ENCODE peak calls at places on chromosomes 13 and 19, in four cellular contexts. A is heart right ventricle, I is brain microvascular endothelial cell, B is Calu3. F is an unnamed sample.

GRCh38 chr13:100566543-100566942 is 22.0 kb downstream of the GGACT start:
- DNase-seq in A (no peak), I (no peak), B (no peak), F (no peak)

GRCh38 chr13:52053460-52053859 is 29.0 kb downstream of the UTP14C start:
- DNase-seq in A (no peak), I (no peak), B (no peak), F (no peak)

GRCh38 chr19:48806518-48806817 is 4.4 kb downstream of the BCAT2 start:
- DNase-seq in A (no peak), I (peak; percentile 45), B (peak; percentile 52), F (no peak)

GRCh38 chr13:42064259-42064658 is 15.8 kb downstream of the DGKH start:
- DNase-seq in A (no peak), I (peak; percentile 96), B (no peak), F (no peak)

GRCh38 chr19:48961051-48961649 is 4.0 kb upstream of the FTL start:
- DNase-seq in A (no peak), I (no peak), B (no peak), F (peak; percentile 52)

GRCh38 chr19:4969292-4969771 is 419 bp downstream of the KDM4B start:
- DNase-seq in A (no peak), I (no peak), B (no peak), F (no peak)

GRCh38 chr13:20465218-20465879 is 60.3 kb downstream of the CRYL1 start:
- DNase-seq in A (no peak), I (no peak), B (no peak), F (no peak)

GRCh38 chr13:50995870-50996269 is 86.3 kb downstream of the RNASEH2B start:
- DNase-seq in A (no peak), I (no peak), B (no peak), F (no peak)

GRCh38 chr13:88544836-88545235 is 873.7 kb downstream of the SLITRK5 start:
- DNase-seq in A (no peak), I (no peak), B (no peak), F (no peak)

GRCh38 chr13:37602743-37603381 is 4.3 kb upstream of the POSTN start:
- DNase-seq in A (no peak), I (no peak), B (no peak), F (no peak)
- TF ChIP-seq CTCF in A (peak; percentile 59), I (peak; percentile 37), B (peak; percentile 12), F (peak; percentile 21)

GRCh38 chr13:76886005-76886291 is 257 bp downstream of the KCTD12 start:
- DNase-seq in A (no peak), I (no peak), B (no peak), F (peak; percentile 49)

GRCh38 chr13:76884571-76885202 is 1.5 kb downstream of the KCTD12 start:
- DNase-seq in A (no peak), I (no peak), B (no peak), F (peak; percentile 14)

GRCh38 chr13:76887070-76887563 is 912 bp upstream of the KCTD12 start:
- DNase-seq in A (peak; percentile 36), I (no peak), B (no peak), F (no peak)

GRCh38 chr13:76885203-76886004 is 801 bp downstream of the KCTD12 start:
- DNase-seq in A (peak; percentile 71), I (peak; percentile 67), B (peak; percentile 47), F (peak; percentile 66)

DNA sequence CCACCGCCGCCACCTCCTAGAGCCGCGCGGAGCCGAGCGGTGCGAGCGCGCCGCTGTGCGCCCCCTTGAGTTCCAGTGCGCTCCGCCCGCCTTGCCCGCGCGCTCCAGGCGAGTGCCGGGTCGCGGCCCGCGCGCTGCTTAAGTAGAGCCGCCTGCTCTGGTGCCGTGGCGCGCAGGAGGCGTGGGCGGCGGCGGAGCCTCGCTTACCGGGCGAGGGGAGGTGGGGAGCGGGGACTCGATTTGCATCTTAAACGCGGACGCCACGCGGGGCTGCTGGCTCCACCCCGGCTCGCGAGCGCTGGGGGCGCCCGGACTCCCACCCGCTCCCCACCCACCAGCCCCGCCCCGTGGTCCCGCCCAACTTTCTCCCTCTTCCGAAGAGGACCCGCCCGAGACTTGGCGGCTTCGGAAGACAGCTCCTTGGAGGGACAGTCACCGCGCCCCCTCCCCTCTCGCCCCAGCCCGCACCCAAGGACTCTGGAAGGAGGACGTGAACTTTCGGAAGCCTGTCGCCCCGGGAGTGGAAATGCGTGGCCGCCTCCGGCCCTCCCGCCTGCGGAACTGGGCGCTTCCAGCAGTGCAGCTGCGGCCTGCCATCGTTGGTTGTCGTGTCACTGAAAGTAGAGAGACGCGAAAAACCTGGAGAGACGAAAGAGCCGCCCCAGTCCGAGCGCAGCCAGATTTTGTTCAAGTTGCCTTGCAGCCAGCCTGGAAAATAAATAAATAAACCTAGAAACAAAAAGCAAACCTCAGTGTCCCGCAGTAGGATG is at the start of gene KCTD12:
- DNase-seq in A (peak; percentile 93), I (peak; percentile 69), B (peak; percentile 49), F (peak; percentile 78)
- TF ChIP-seq CTCF in A (peak; percentile 53), I (peak; percentile 22), B (no peak), F (no peak)

GRCh38 chr13:109743706-109744453 is 42.5 kb downstream of the IRS2 start:
- DNase-seq in A (no peak), I (peak; percentile 42), B (peak; percentile 41), F (peak; percentile 67)
- TF ChIP-seq CTCF in A (no peak), I (peak; percentile 7), B (no peak), F (no peak)

DNA sequence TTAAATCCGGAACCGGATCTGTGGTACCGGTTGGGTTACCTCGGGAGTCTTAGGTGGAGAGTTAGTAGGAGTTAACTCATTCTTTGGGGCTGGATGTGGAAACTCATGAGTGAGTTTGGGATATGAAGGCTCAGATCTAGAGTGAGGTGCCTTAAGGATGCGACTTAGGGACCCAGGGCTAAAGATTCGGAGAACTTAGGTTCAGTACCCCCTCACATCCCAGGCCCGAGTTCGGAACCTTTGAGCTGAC is 317 bp downstream of the ACTMAP start:
- DNase-seq in A (no peak), I (no peak), B (no peak), F (no peak)
- TF ChIP-seq CTCF in A (no peak), I (no peak), B (no peak), F (no peak)

GRCh38 chr13:60163525-60164471 is at the start of gene DIAPH3:
- DNase-seq in A (peak; percentile 97), I (peak; percentile 96), B (peak; percentile 85), F (peak; percentile 97)

GRCh38 chr13:60152904-60153303 is 10.8 kb downstream of the DIAPH3 start:
- DNase-seq in A (no peak), I (no peak), B (no peak), F (no peak)

GRCh38 chr13:60155978-60156377 is 7.8 kb downstream of the DIAPH3 start:
- DNase-seq in A (no peak), I (no peak), B (no peak), F (no peak)

GRCh38 chr13:60162096-60162495 is 1.6 kb downstream of the DIAPH3 start:
- DNase-seq in A (no peak), I (no peak), B (no peak), F (no peak)

DNA sequence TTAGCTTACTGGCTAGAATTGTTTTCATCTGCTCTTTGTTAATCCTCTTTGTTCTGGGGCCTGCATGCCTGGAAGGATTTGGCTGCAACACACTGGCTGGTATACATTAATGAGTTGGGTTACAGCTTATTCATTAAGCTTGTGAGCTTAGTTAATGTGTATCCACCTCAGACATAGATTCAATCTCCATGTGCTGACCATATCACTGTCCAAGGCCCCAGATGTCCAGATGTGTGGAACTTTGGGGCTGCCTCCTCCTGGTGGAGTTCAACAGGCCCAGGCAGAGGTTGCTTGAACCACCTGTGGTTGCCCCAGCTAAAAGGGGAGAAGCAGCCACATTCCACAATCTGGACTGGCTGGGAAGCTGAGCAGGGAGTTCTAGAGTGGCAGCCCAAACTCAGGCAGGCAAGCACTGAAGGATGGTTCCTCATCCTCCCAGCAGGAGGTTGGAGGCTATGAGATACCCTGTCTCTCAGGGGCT is 5.4 kb downstream of the DIAPH3 start:
- DNase-seq in A (no peak), I (no peak), B (no peak), F (no peak)
- TF ChIP-seq CTCF in A (no peak), I (no peak), B (no peak), F (no peak)

DNA sequence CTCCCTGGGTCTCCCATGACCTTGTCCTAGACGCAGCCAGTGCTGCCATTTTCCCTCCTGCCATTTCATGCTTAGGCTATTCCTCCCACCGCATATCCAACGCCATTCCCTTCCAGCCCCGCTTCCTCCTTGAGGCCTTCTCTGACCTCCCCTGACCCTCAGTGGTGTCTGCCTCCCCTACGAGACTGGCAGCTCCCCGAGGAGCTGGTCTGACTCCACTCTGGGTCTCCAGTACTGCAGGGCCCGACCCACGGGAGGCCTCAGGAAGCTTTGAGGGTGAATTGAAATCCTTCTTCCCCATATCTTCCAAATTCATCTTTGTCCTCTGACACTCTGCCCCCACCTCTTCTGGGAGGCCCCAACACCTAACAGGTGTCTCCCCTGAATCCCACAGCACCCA is 708 bp downstream of the KLK15 start:
- DNase-seq in A (no peak), I (no peak), B (no peak), F (no peak)
- TF ChIP-seq CTCF in A (no peak), I (no peak), B (no peak), F (no peak)

GRCh38 chr19:843180-843835 is 2.5 kb downstream of the PRTN3 start:
- DNase-seq in A (peak; percentile 51), I (no peak), B (peak; percentile 40), F (no peak)
- TF ChIP-seq CTCF in A (no peak), I (peak; percentile 33), B (no peak), F (no peak)

GRCh38 chr19:2551172-2551863 is 75.4 kb downstream of the GADD45B start:
- DNase-seq in A (no peak), I (no peak), B (no peak), F (no peak)

GRCh38 chr19:2548966-2549365 is 73.0 kb downstream of the GADD45B start:
- DNase-seq in A (no peak), I (no peak), B (no peak), F (no peak)

GRCh38 chr19:2549701-2550191 is 73.8 kb downstream of the GADD45B start:
- DNase-seq in A (peak; percentile 73), I (peak; percentile 88), B (no peak), F (no peak)

GRCh38 chr19:2551864-2552185 is 75.9 kb downstream of the GADD45B start:
- DNase-seq in A (no peak), I (no peak), B (no peak), F (no peak)

GRCh38 chr19:2550431-2551171 is 74.7 kb downstream of the GADD45B start:
- DNase-seq in A (peak; percentile 45), I (no peak), B (no peak), F (no peak)
- TF ChIP-seq CTCF in A (no peak), I (no peak), B (no peak), F (no peak)

GRCh38 chr19:35958660-35959039 is 22.5 kb downstream of the LRFN3 start:
- DNase-seq in A (no peak), I (no peak), B (no peak), F (no peak)

GRCh38 chr19:35959968-35960320 is 23.8 kb downstream of the LRFN3 start:
- DNase-seq in A (no peak), I (no peak), B (no peak), F (no peak)

GRCh38 chr19:35960432-35960972 is 24.3 kb downstream of the LRFN3 start:
- DNase-seq in A (no peak), I (no peak), B (no peak), F (no peak)

GRCh38 chr19:35955881-35956634 is 19.9 kb downstream of the LRFN3 start:
- DNase-seq in A (no peak), I (no peak), B (no peak), F (no peak)

GRCh38 chr19:35959040-35959967 is 23.1 kb downstream of the LRFN3 start:
- DNase-seq in A (peak; percentile 49), I (no peak), B (no peak), F (peak; percentile 79)
- TF ChIP-seq CTCF in A (no peak), I (peak; percentile 7), B (no peak), F (peak; percentile 73)